ENCODE peak calls at places on chromosomes 6 and 20, in six cellular contexts. C, Y, Z, F, S and N are unnamed samples.
A peak's percentile ranks its signal among the peaks of the same experiment; 100 is the strongest.

GRCh38 chr20:46119028-46119546 is 973 bp downstream of the CD40 start:
- DNase-seq in C (peak; percentile 68), Y (peak; percentile 58), Z (no peak), F (no peak), S (no peak), N (peak; percentile 65)

GRCh38 chr20:23003916-23004315 is 31.2 kb upstream of the SSTR4 start:
- DNase-seq in C (no peak), Y (no peak), Z (no peak), F (no peak), S (no peak), N (no peak)

GRCh38 chr6:72811971-72812421 is 190.1 kb downstream of the KCNQ5 start:
- DNase-seq in C (no peak), Y (no peak), Z (peak; percentile 50), F (no peak), S (no peak), N (no peak)

GRCh38 chr6:48733581-48733980 is 622.6 kb upstream of the PTCHD4 start:
- DNase-seq in C (no peak), Y (no peak), Z (peak; percentile 15), F (no peak), S (no peak), N (no peak)

GRCh38 chr6:22399693-22400092 is 102.9 kb upstream of the PRL start:
- DNase-seq in C (no peak), Y (no peak), Z (peak; percentile 16), F (no peak), S (no peak), N (no peak)

GRCh38 chr6:2505624-2506023 is 245.1 kb downstream of the MYLK4 start:
- DNase-seq in C (peak; percentile 6), Y (no peak), Z (no peak), F (no peak), S (no peak), N (no peak)

GRCh38 chr20:58695895-58696375 is 3.3 kb downstream of the NPEPL1 start:
- DNase-seq in C (no peak), Y (peak; percentile 54), Z (no peak), F (no peak), S (no peak), N (no peak)

GRCh38 chr6:90406142-90406794 is 109.6 kb upstream of the BACH2 start:
- DNase-seq in C (no peak), Y (no peak), Z (peak; percentile 80), F (no peak), S (no peak), N (no peak)

GRCh38 chr20:59253779-59254319 is 46.6 kb upstream of the EDN3 start:
- DNase-seq in C (no peak), Y (no peak), Z (no peak), F (no peak), S (no peak), N (no peak)

GRCh38 chr6:142764306-142764705 is 180.7 kb downstream of the HIVEP2 start:
- DNase-seq in C (no peak), Y (no peak), Z (no peak), F (no peak), S (no peak), N (no peak)

GRCh38 chr6:40778186-40778585 is 191.0 kb upstream of the LRFN2 start:
- DNase-seq in C (no peak), Y (no peak), Z (peak; percentile 32), F (no peak), S (no peak), N (no peak)

GRCh38 chr6:33904050-33904827 is 100.4 kb upstream of the MLN start:
- DNase-seq in C (peak; percentile 75), Y (no peak), Z (no peak), F (no peak), S (no peak), N (peak; percentile 55)

GRCh38 chr6:111804627-111805235 is 68.5 kb downstream of the FYN start:
- DNase-seq in C (peak; percentile 66), Y (no peak), Z (peak; percentile 74), F (no peak), S (no peak), N (peak; percentile 36)

GRCh38 chr6:38610050-38610619 is 29.6 kb downstream of the BTBD9 start:
- DNase-seq in C (no peak), Y (no peak), Z (no peak), F (no peak), S (no peak), N (no peak)

GRCh38 chr6:81938991-81939773 is 186.7 kb upstream of the TENT5A start:
- DNase-seq in C (no peak), Y (no peak), Z (peak; percentile 76), F (no peak), S (no peak), N (no peak)

GRCh38 chr6:87026961-87027360 is 67.9 kb downstream of the CGA start:
- DNase-seq in C (no peak), Y (no peak), Z (no peak), F (no peak), S (no peak), N (no peak)

GRCh38 chr20:9389321-9389720 is 125.1 kb upstream of the LAMP5 start:
- DNase-seq in C (no peak), Y (no peak), Z (no peak), F (no peak), S (no peak), N (no peak)

GRCh38 chr6:82073484-82073883 is 174.1 kb downstream of the IBTK start:
- DNase-seq in C (no peak), Y (no peak), Z (no peak), F (no peak), S (no peak), N (no peak)

GRCh38 chr6:10272591-10272990 is 142.3 kb downstream of the TFAP2A start:
- DNase-seq in C (no peak), Y (no peak), Z (no peak), F (no peak), S (no peak), N (no peak)

GRCh38 chr20:483791-484644 is 21.7 kb upstream of the TBC1D20 start:
- DNase-seq in C (no peak), Y (peak; percentile 72), Z (no peak), F (no peak), S (no peak), N (no peak)

GRCh38 chr6:169341706-169342105 is 88.1 kb upstream of the THBS2 start:
- DNase-seq in C (no peak), Y (no peak), Z (no peak), F (no peak), S (no peak), N (no peak)

GRCh38 chr6:69974193-69974592 is 107.8 kb downstream of the COL19A1 start:
- DNase-seq in C (no peak), Y (no peak), Z (peak; percentile 11), F (no peak), S (no peak), N (no peak)

GRCh38 chr6:46628498-46628897 is 24.1 kb downstream of the CYP39A1 start:
- DNase-seq in C (no peak), Y (no peak), Z (no peak), F (no peak), S (no peak), N (no peak)

GRCh38 chr6:111639266-111639665 is 33.6 kb upstream of the TRAF3IP2 start:
- DNase-seq in C (no peak), Y (no peak), Z (no peak), F (no peak), S (no peak), N (no peak)

GRCh38 chr6:7138921-7139358 is 31.2 kb downstream of the RREB1 start:
- DNase-seq in C (no peak), Y (no peak), Z (no peak), F (no peak), S (no peak), N (no peak)

GRCh38 chr6:142374965-142375733 is 73.3 kb downstream of the ADGRG6 start:
- DNase-seq in C (no peak), Y (no peak), Z (peak; percentile 83), F (no peak), S (no peak), N (no peak)

GRCh38 chr6:30006170-30007131 is 54.6 kb upstream of the POLR1H start:
- DNase-seq in C (peak; percentile 23), Y (peak; percentile 79), Z (peak; percentile 3), F (peak; percentile 41), S (no peak), N (peak; percentile 25)

GRCh38 chr20:38859070-38859690 is 53.7 kb downstream of the PPP1R16B start:
- DNase-seq in C (no peak), Y (no peak), Z (no peak), F (no peak), S (no peak), N (peak; percentile 73)

GRCh38 chr6:94813806-94814205 is 763.5 kb upstream of the MANEA start:
- DNase-seq in C (no peak), Y (no peak), Z (no peak), F (no peak), S (no peak), N (no peak)
- TF ChIP-seq CTCF in C (no peak), Y (no peak), Z (no peak), F (no peak), S (no peak), N (no peak)

DNA sequence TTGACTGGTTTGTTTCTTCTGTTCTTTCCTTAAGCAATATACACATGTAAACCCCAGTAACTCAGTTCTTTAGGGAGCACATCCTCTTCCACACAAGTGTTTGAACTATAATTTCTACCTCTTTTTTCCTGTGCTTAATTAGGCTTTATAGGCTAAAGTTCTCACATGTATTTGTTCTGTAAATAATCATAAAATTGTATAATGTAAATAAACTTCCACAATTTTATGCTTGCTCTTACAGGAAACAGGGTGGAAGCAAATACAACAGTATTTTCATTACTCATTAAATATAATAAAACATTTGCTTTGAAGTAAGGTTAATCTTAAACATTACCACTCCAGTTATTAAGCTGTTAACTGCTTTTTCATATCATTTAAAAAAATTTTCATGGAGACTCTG is 26.9 kb downstream of the GPRC6A start:
- DNase-seq in C (no peak), Y (no peak), Z (no peak), F (no peak), S (no peak), N (no peak)
- TF ChIP-seq CTCF in C (no peak), Y (no peak), Z (no peak), F (no peak), S (no peak), N (no peak)

DNA sequence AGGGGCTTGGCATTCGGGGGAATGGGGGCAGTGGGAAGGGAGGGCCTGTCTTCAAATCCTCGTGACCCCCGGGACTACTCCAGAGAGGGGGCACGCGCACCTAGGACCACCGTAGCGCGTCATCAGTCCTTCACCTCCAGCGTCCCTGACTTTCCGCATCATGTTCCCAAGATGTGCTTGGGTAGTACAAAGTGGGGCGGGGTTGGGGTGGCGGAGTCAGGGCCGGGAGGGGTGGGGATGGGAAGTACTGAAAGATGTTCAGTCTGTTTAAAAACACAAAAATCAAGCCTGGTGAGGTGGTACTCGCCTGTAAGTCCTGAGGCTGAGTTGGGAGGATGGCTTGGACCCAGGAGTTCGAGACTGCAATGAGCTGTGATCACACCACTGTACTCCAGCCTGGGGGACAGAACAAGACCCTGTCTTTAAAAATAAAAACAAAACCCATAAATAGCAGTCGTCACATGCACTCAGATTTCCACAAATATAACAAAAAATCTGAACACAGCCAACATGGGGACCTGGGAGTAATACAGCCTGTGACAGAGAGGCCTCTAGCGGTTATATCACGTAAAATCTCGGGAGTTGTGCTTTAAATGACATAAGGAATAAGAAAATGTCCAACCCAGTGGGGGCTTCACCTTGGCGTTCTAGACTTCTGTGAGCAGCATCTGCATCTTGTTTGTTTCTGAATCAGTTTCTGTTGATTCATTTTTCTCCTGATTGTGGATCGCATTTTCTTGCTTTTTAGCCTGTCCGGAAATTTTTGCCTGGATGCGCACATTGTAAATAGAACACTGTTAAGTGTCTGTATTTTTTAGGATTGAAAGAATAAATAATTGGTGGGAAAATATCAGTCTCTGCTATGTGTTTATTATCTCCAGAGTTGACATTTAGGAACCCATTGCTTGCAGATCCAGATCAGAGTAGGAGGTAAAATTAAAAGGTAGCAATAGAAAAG is 698 bp upstream of the LRP11 start:
- DNase-seq in C (no peak), Y (no peak), Z (peak; percentile 77), F (no peak), S (no peak), N (peak; percentile 67)
- TF ChIP-seq CTCF in C (peak; percentile 64), Y (peak; percentile 68), Z (peak; percentile 83), F (peak; percentile 68), S (peak; percentile 36), N (peak; percentile 75)

GRCh38 chr20:63782051-63782471 is 42.5 kb downstream of the SLC2A4RG start:
- DNase-seq in C (peak; percentile 63), Y (no peak), Z (no peak), F (no peak), S (no peak), N (no peak)
- TF ChIP-seq CTCF in C (peak; percentile 33), Y (no peak), Z (no peak), F (no peak), S (no peak), N (no peak)